ENCODE peak calls at places on chromosomes 4 and X, in five cellular contexts. One of them, this sample, is unnamed.

GRCh38 chr4:7649741-7650531 is 215.2 kb upstream of the PSAPL1 start:
- DNase-seq in endodermal cell: no peak
- DNase-seq in HCT116: peak; percentile 7
- DNase-seq in NCI-H510A: no peak
- DNase-seq in nephron progenitor cell: no peak
- DNase-seq in this sample: peak; percentile 88

GRCh38 chr4:26020083-26020668 is 106.2 kb downstream of the SMIM20 start:
- DNase-seq in nephron progenitor cell: no peak
- DNase-seq in endodermal cell: no peak
- DNase-seq in HCT116: no peak
- DNase-seq in NCI-H510A: no peak
- DNase-seq in this sample: no peak

GRCh38 chrX:73851014-73852009 is 288.3 kb downstream of the CHIC1 start:
- DNase-seq in HCT116: no peak
- DNase-seq in endodermal cell: no peak
- DNase-seq in nephron progenitor cell: no peak
- DNase-seq in NCI-H510A: no peak
- DNase-seq in this sample: peak; percentile 36

GRCh38 chrX:13283968-13284914 is 35.6 kb downstream of the ATXN3L start:
- DNase-seq in HCT116: no peak
- DNase-seq in NCI-H510A: no peak
- DNase-seq in nephron progenitor cell: no peak
- DNase-seq in endodermal cell: peak; percentile 60
- DNase-seq in this sample: no peak

GRCh38 chrX:8914636-8915035 is 113.5 kb upstream of the FAM9A start:
- DNase-seq in HCT116: no peak
- DNase-seq in nephron progenitor cell: no peak
- DNase-seq in endodermal cell: no peak
- DNase-seq in NCI-H510A: no peak
- DNase-seq in this sample: no peak

GRCh38 chrX:153642313-153642654 is 4.7 kb upstream of the DUSP9 start:
- DNase-seq in nephron progenitor cell: peak; percentile 64
- DNase-seq in HCT116: no peak
- DNase-seq in endodermal cell: peak; percentile 66
- DNase-seq in NCI-H510A: no peak
- DNase-seq in this sample: no peak

GRCh38 chr4:26050212-26050643 is 136.2 kb downstream of the SMIM20 start:
- DNase-seq in endodermal cell: no peak
- DNase-seq in nephron progenitor cell: no peak
- DNase-seq in HCT116: no peak
- DNase-seq in NCI-H510A: no peak
- DNase-seq in this sample: no peak

GRCh38 chrX:131262738-131263679 is 26.1 kb downstream of the IGSF1 start:
- DNase-seq in endodermal cell: peak; percentile 88
- DNase-seq in HCT116: peak; percentile 16
- DNase-seq in NCI-H510A: no peak
- DNase-seq in nephron progenitor cell: peak; percentile 13
- DNase-seq in this sample: no peak

GRCh38 chrX:153941331-153942252 is 2.9 kb downstream of the RENBP start:
- DNase-seq in nephron progenitor cell: no peak
- DNase-seq in endodermal cell: no peak
- DNase-seq in NCI-H510A: no peak
- DNase-seq in HCT116: no peak
- DNase-seq in this sample: no peak

GRCh38 chrX:13398073-13398823 is 78.4 kb upstream of the ATXN3L start:
- DNase-seq in endodermal cell: peak; percentile 72
- DNase-seq in nephron progenitor cell: no peak
- DNase-seq in HCT116: peak; percentile 89
- DNase-seq in NCI-H510A: no peak
- DNase-seq in this sample: peak; percentile 32

GRCh38 chrX:139224953-139225665 is 305.4 kb upstream of the F9 start:
- DNase-seq in NCI-H510A: no peak
- DNase-seq in endodermal cell: peak; percentile 82
- DNase-seq in nephron progenitor cell: no peak
- DNase-seq in HCT116: no peak
- DNase-seq in this sample: no peak

GRCh38 chrX:84156831-84157230 is 31.2 kb downstream of the RPS6KA6 start:
- DNase-seq in NCI-H510A: no peak
- DNase-seq in HCT116: no peak
- DNase-seq in endodermal cell: no peak
- DNase-seq in nephron progenitor cell: no peak
- DNase-seq in this sample: no peak

This sample was measured in 8988T.